ENCODE peak calls at places on chromosomes 11 and 22, in seven cellular contexts. X is ureter; S is M059J; D is NCI-H1417; R is astrocyte of the spinal cord; L is KBM-7; B is activated T-helper 9 cell treated with anti-CD3 and anti-CD28 coated beads, Interleukin-2, amount 50 U/mL, for 16 hours. Q is an unnamed sample.

GRCh38 chr11:2433106-2433925 is 11.0 kb downstream of the TRPM5 start:
- DNase-seq in X (no peak), S (no peak), D (no peak), R (no peak), L (no peak), B (no peak), Q (no peak)

GRCh38 chr11:47083913-47084312 is 92.8 kb downstream of the ARFGAP2 start:
- DNase-seq in X (no peak), S (peak), D (no peak), R (peak), L (no peak), B (no peak), Q (no peak)

GRCh38 chr11:60852060-60852638 is 3.6 kb downstream of the PTGDR2 start:
- DNase-seq in X (no peak), S (no peak), D (no peak), R (no peak), L (no peak), B (no peak), Q (no peak)

GRCh38 chr22:46003271-46004091 is 26.5 kb upstream of the WNT7B start:
- DNase-seq in X (peak), S (no peak), D (no peak), R (no peak), L (no peak), B (no peak), Q (no peak)

GRCh38 chr11:82714346-82715174 is 19.1 kb downstream of the FAM181B start:
- DNase-seq in X (no peak), S (no peak), D (no peak), R (no peak), L (no peak), B (no peak), Q (no peak)

GRCh38 chr11:85647604-85648299 is at the start of gene TMEM126A:
- DNase-seq in X (peak), S (peak), D (peak), R (peak), L (peak), B (peak), Q (peak)

GRCh38 chr11:126124284-126124683 is 61.6 kb upstream of the CDON start:
- DNase-seq in X (no peak), S (no peak), D (peak), R (no peak), L (no peak), B (no peak), Q (no peak)

GRCh38 chr11:66981976-66982578 is 7.0 kb downstream of the C11orf86 start:
- DNase-seq in X (peak), S (peak), D (peak), R (peak), L (peak), B (no peak), Q (no peak)

GRCh38 chr11:74024630-74025029 is 15.7 kb upstream of the UCP3 start:
- DNase-seq in X (no peak), S (peak), D (peak), R (peak), L (no peak), B (no peak), Q (peak)

GRCh38 chr11:96127596-96127959 is 203.7 kb upstream of the MTMR2 start:
- DNase-seq in X (no peak), S (no peak), D (no peak), R (no peak), L (no peak), B (no peak), Q (no peak)

GRCh38 chr22:39699631-39700348 is 129.2 kb downstream of the CACNA1I start:
- DNase-seq in X (no peak), S (no peak), D (peak), R (no peak), L (no peak), B (no peak), Q (no peak)

GRCh38 chr11:43944761-43945311 is 2.4 kb downstream of the C11orf96 start:
- DNase-seq in X (peak), S (peak), D (peak), R (no peak), L (peak), B (peak), Q (peak)

GRCh38 chr11:39810358-39810757 is 1649.1 kb downstream of the LRRC4C start:
- DNase-seq in X (no peak), S (no peak), D (no peak), R (no peak), L (no peak), B (no peak), Q (no peak)

GRCh38 chr11:113255096-113255495 is 59.3 kb upstream of the TTC12 start:
- DNase-seq in X (no peak), S (peak), D (no peak), R (no peak), L (no peak), B (no peak), Q (no peak)

GRCh38 chr11:12800032-12800671 is 125.9 kb downstream of the TEAD1 start:
- DNase-seq in X (no peak), S (peak), D (peak), R (peak), L (no peak), B (no peak), Q (no peak)

GRCh38 chr22:27460596-27461347 is 340.8 kb downstream of the MN1 start:
- DNase-seq in X (peak), S (no peak), D (no peak), R (peak), L (no peak), B (no peak), Q (no peak)

GRCh38 chr11:32400670-32401369 is 34.5 kb downstream of the WT1 start:
- DNase-seq in X (no peak), S (no peak), D (no peak), R (no peak), L (no peak), B (no peak), Q (no peak)

GRCh38 chr11:18253222-18253621 is 4.8 kb upstream of the SAA2 start:
- DNase-seq in X (no peak), S (no peak), D (no peak), R (no peak), L (no peak), B (no peak), Q (no peak)